ENCODE peak calls at places on chromosome 10, in six cellular contexts. B, Y, F, P, D and I are unnamed samples.

GRCh38 chr10:3074145-3074665 is 6.9 kb downstream of the PFKP start:
- DNase-seq in B (peak), Y (no peak), F (no peak), P (peak), D (no peak), I (peak)

GRCh38 chr10:24793648-24794379 is 70.1 kb upstream of the ARHGAP21 start:
- DNase-seq in B (peak), Y (no peak), F (no peak), P (peak), D (no peak), I (peak)

GRCh38 chr10:97468162-97468561 is 22.2 kb downstream of the ZDHHC16 start:
- DNase-seq in B (no peak), Y (no peak), F (peak), P (no peak), D (peak), I (no peak)

GRCh38 chr10:34413920-34414319 is 401.2 kb downstream of the PARD3 start:
- DNase-seq in B (no peak), Y (no peak), F (no peak), P (no peak), D (no peak), I (no peak)

GRCh38 chr10:76311752-76312699 is 880.6 kb downstream of the LRMDA start:
- DNase-seq in B (no peak), Y (peak), F (no peak), P (no peak), D (peak), I (no peak)

GRCh38 chr10:49312291-49312869 is 13.4 kb downstream of the C10orf71 start:
- DNase-seq in B (no peak), Y (peak), F (no peak), P (no peak), D (no peak), I (peak)

GRCh38 chr10:103653581-103654020 is 160.1 kb downstream of the NEURL1 start:
- DNase-seq in B (no peak), Y (no peak), F (no peak), P (no peak), D (no peak), I (no peak)

GRCh38 chr10:4568731-4569130 is 257.3 kb upstream of the AKR1E2 start:
- DNase-seq in B (no peak), Y (no peak), F (no peak), P (no peak), D (no peak), I (no peak)

GRCh38 chr10:33441561-33441960 is 107.1 kb upstream of the NRP1 start:
- DNase-seq in B (no peak), Y (no peak), F (no peak), P (peak), D (no peak), I (no peak)

GRCh38 chr10:73762915-73763314 is 18.7 kb downstream of the SEC24C start:
- DNase-seq in B (peak), Y (no peak), F (no peak), P (peak), D (no peak), I (peak)

GRCh38 chr10:75712241-75712880 is 280.9 kb downstream of the LRMDA start:
- DNase-seq in B (no peak), Y (no peak), F (no peak), P (no peak), D (no peak), I (no peak)

GRCh38 chr10:49151481-49151880 is 17.7 kb upstream of the FAM170B start:
- DNase-seq in B (no peak), Y (no peak), F (no peak), P (no peak), D (no peak), I (no peak)

GRCh38 chr10:112823007-112823406 is 127.0 kb upstream of the TCF7L2 start:
- DNase-seq in B (no peak), Y (no peak), F (no peak), P (no peak), D (no peak), I (peak)

GRCh38 chr10:28569506-28570159 is 36.7 kb downstream of the WAC start:
- DNase-seq in B (peak), Y (no peak), F (no peak), P (peak), D (no peak), I (peak)

GRCh38 chr10:129851941-129852650 is 112.0 kb downstream of the EBF3 start:
- DNase-seq in B (no peak), Y (no peak), F (no peak), P (no peak), D (no peak), I (peak)

GRCh38 chr10:28533571-28534304 is 820 bp downstream of the WAC start:
- DNase-seq in B (peak), Y (peak), F (no peak), P (peak), D (peak), I (peak)

GRCh38 chr10:63720072-63720537 is 198.9 kb downstream of the REEP3 start:
- DNase-seq in B (peak), Y (peak), F (peak), P (peak), D (peak), I (no peak)

GRCh38 chr10:47332946-47333345 is 10.7 kb downstream of the GDF2 start:
- DNase-seq in B (peak), Y (no peak), F (no peak), P (no peak), D (no peak), I (peak)

GRCh38 chr10:59648711-59649201 is 60.9 kb downstream of the SLC16A9 start:
- DNase-seq in B (no peak), Y (no peak), F (no peak), P (peak), D (no peak), I (peak)

GRCh38 chr10:97494863-97495506 is 3.2 kb downstream of the MMS19 start:
- DNase-seq in B (peak), Y (no peak), F (no peak), P (peak), D (peak), I (peak)

GRCh38 chr10:33335800-33336605 is 1.5 kb upstream of the NRP1 start:
- DNase-seq in B (peak), Y (peak), F (no peak), P (peak), D (no peak), I (peak)

GRCh38 chr10:110901954-110902819 is 16.8 kb downstream of the BBIP1 start:
- DNase-seq in B (peak), Y (no peak), F (no peak), P (peak), D (no peak), I (peak)

GRCh38 chr10:32955299-32955772 is 2.7 kb downstream of the ITGB1 start:
- DNase-seq in B (no peak), Y (no peak), F (no peak), P (no peak), D (no peak), I (no peak)

GRCh38 chr10:114239117-114239993 is at the start of gene VWA2:
- DNase-seq in B (no peak), Y (no peak), F (no peak), P (no peak), D (peak), I (no peak)

GRCh38 chr10:63204667-63205391 is 71.7 kb downstream of the NRBF2 start:
- DNase-seq in B (no peak), Y (no peak), F (no peak), P (no peak), D (no peak), I (no peak)

GRCh38 chr10:125123363-125124113 is 36.8 kb downstream of the CTBP2 start:
- DNase-seq in B (peak), Y (no peak), F (no peak), P (peak), D (no peak), I (peak)

GRCh38 chr10:58291538-58292174 is 22.7 kb downstream of the CISD1 start:
- DNase-seq in B (peak), Y (peak), F (no peak), P (peak), D (peak), I (peak)

GRCh38 chr10:96740579-96741281 is 20.4 kb upstream of the PIK3AP1 start:
- DNase-seq in B (no peak), Y (no peak), F (no peak), P (no peak), D (peak), I (no peak)

GRCh38 chr10:76184647-76185046 is 753.2 kb downstream of the LRMDA start:
- DNase-seq in B (no peak), Y (no peak), F (no peak), P (no peak), D (no peak), I (no peak)

GRCh38 chr10:91090761-91091529 is 129.5 kb upstream of the PCGF5 start:
- DNase-seq in B (no peak), Y (peak), F (no peak), P (peak), D (no peak), I (no peak)

GRCh38 chr10:125865120-125865519 is 16.0 kb downstream of the DHX32 start:
- DNase-seq in B (no peak), Y (no peak), F (no peak), P (no peak), D (no peak), I (no peak)

GRCh38 chr10:125084191-125085186 is 75.9 kb downstream of the CTBP2 start:
- DNase-seq in B (peak), Y (peak), F (no peak), P (peak), D (no peak), I (peak)

GRCh38 chr10:131854579-131855335 is 46.1 kb upstream of the PPP2R2D start:
- DNase-seq in B (no peak), Y (peak), F (no peak), P (no peak), D (no peak), I (no peak)
- TF ChIP-seq CTCF in B (no peak), Y (no peak), F (no peak), P (no peak), D (no peak), I (no peak)

DNA sequence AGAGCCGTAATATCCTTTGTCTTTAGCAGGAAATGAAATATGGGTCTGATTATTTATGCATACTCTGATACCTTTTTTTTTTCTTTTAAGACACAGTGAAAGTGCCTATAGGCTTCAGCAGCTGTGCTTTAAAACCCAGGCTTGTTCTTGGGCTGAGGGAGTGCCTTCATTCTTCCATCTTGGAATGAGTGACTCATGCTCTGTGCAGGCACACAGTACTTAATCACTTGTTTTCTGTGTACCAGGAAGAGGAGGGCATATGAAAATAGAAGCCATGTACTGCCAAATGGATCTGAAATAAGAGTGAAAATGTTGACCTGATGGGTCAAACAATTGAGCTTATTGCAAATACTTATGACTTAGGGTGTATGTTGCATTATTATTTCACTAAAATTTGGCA is 12.0 kb downstream of the INPP5F start:
- DNase-seq in B (peak), Y (no peak), F (no peak), P (peak), D (no peak), I (peak)
- H3K4me3 ChIP-seq in B (no peak), Y (peak), F (no peak), P (no peak), D (no peak), I (no peak)

GRCh38 chr10:6399241-6399701 is 180.8 kb downstream of the PRKCQ start:
- DNase-seq in B (peak), Y (no peak), F (no peak), P (peak), D (peak), I (no peak)
- H3K4me2 ChIP-seq in B (peak), Y (no peak), F (no peak), P (no peak), D (peak), I (no peak)

GRCh38 chr10:12350167-12350872 is 973 bp downstream of the CAMK1D start:
- DNase-seq in B (peak), Y (peak), F (no peak), P (peak), D (peak), I (peak)
- TF ChIP-seq CTCF in B (no peak), Y (no peak), F (peak), P (no peak), D (no peak), I (no peak)

DNA sequence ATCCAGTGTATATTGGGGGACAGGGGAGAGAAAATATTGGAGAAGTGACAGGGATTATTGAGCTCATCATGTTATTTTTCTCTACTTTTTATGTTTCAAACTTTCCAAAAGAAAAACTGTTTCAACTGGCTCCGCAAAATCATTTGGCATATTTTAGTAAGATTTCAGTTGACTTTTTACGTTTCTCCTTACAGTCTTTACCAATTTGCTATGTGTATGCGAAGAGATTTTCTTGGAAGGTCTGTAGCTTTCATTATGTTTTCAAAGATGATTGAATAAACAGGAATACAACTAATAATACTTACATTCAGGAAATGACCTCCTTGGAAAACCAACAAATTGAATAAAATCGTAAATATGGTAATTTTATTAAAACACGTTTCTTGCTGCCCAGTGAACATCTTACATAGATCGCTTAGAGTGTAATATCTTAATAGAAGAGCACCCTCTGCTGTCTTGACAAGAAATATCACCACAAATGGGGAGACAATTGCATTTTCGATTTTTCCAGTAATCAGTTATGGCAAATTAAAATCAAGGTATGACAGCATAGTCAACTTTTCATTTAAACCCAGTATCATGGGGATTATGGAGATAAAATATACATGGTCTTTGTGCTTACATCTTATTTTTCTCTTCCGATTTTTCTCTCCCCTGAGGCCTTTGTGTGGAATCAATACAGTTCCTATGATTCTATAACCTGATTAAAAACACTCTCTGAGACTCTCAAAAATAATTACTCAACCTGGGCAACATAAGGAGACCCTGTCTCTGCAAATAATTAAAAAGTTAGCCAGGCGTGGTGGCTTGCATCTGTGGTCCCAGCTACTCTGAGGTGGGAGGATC is 43.1 kb downstream of the MBL2 start:
- DNase-seq in B (peak), Y (peak), F (no peak), P (peak), D (peak), I (no peak)
- H3K4me3 ChIP-seq in B (no peak), Y (no peak), F (no peak), P (no peak), D (no peak), I (peak)

GRCh38 chr10:43983856-43984271 is 335.2 kb upstream of the ZNF32 start:
- DNase-seq in B (no peak), Y (no peak), F (no peak), P (no peak), D (no peak), I (no peak)
- H3K4me2 ChIP-seq in B (no peak), Y (no peak), F (no peak), P (no peak), D (no peak), I (no peak)

DNA sequence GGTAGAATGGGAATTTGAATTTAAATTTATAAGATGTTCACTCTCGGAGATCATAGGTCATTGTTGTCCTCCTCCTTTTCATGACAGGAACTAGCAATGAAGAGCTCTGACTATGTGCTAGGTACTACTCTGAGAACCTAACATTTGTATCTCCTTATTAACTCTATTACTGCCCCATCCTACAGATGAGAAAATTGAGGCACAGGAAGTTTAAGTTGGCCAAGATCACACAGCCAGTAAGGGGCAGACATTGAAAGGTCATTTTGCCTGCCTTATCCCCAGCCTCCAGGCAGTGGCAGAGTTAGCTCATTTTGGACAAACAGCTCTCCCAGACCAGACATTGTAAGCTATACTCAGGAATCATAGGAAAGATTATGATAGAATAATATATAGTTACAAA is 6.0 kb downstream of the SRGN start:
- DNase-seq in B (peak), Y (no peak), F (no peak), P (peak), D (no peak), I (no peak)
- TF ChIP-seq CTCF in B (peak), Y (peak), F (peak), P (peak), D (no peak), I (peak)

GRCh38 chr10:64863836-64864235 is 1342.6 kb downstream of the REEP3 start:
- DNase-seq in B (no peak), Y (peak), F (no peak), P (no peak), D (no peak), I (no peak)
- H3K4me3 ChIP-seq in B (no peak), Y (no peak), F (no peak), P (no peak), D (no peak), I (no peak)

DNA sequence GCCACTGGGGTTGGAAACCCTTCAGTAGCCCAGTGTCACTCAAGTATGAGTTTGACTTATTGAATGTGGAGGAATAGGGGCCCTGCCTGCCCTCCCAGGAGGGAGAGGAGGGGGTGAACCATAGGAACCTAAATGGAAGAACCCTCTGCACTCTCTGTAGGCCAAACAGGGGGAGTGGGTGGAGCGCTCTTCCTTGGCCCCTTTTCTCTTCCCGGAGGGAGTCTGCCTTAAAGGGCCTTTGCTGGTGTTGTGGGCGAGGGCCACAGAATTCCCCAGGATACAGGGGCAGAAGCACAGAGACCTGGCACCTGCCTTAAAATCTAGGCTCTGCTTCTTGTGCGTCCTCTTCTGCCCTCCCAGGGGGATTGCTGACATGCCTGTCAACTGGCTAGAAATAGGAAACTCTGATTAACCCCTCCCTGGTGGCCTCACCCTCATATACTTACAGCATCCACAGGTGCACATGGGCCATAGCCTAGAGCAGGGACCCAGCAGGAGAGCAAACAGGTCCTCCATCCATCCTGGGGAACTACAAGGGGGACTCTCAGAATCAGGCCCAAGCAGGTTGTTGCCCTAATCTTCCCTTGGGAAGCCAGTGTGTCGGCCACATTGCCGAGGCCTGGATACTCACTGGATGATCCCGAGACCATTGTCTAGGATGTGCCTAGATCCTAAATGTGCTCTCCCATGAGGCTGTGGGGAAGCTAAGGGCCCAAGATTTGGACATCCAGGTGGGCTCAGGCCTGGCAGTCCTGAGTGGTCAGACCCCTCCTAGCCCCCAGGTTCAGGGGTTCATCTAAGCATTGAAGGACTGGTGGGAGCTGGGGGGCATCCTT is 3.4 kb downstream of the TRIM8 start:
- DNase-seq in B (no peak), Y (no peak), F (no peak), P (no peak), D (peak), I (peak)
- H3K4me2 ChIP-seq in B (peak), Y (peak), F (peak), P (peak), D (peak), I (peak)